ENCODE peak calls at places on chromosomes 11 and 22, in ten cellular contexts. One of them, this sample, is unnamed.
A peak's percentile ranks its signal among the peaks of the same experiment; 100 is the strongest.

GRCh38 chr11:101255036-101255435 is 125.4 kb upstream of the PGR start:
- DNase-seq in GM12864: no peak
- DNase-seq in brain microvascular endothelial cell: no peak
- DNase-seq in cardiac muscle cell: no peak
- DNase-seq in foreskin fibroblast: no peak
- DNase-seq in AG04450: no peak
- DNase-seq in GM06990: no peak
- DNase-seq in heart left ventricle: no peak
- DNase-seq in bronchial epithelial cell: no peak
- DNase-seq in A549: no peak
- DNase-seq in this sample: no peak

GRCh38 chr22:50267591-50268390 is 2.4 kb downstream of the MAPK11 start:
- DNase-seq in GM12864: no peak
- DNase-seq in brain microvascular endothelial cell: no peak
- DNase-seq in cardiac muscle cell: peak; percentile 67
- DNase-seq in foreskin fibroblast: peak; percentile 50
- DNase-seq in AG04450: no peak
- DNase-seq in GM06990: peak; percentile 55
- DNase-seq in heart left ventricle: peak; percentile 81
- DNase-seq in bronchial epithelial cell: peak; percentile 32
- DNase-seq in A549: no peak
- DNase-seq in this sample: no peak

GRCh38 chr22:19625331-19626041 is 88.8 kb upstream of the SEPTIN5 start:
- DNase-seq in GM12864: no peak
- DNase-seq in brain microvascular endothelial cell: no peak
- DNase-seq in cardiac muscle cell: no peak
- DNase-seq in foreskin fibroblast: no peak
- DNase-seq in AG04450: no peak
- DNase-seq in GM06990: no peak
- DNase-seq in heart left ventricle: no peak
- DNase-seq in bronchial epithelial cell: no peak
- DNase-seq in A549: no peak
- DNase-seq in this sample: no peak

GRCh38 chr11:94767701-94768601 is at the start of gene AMOTL1:
- DNase-seq in GM12864: no peak
- DNase-seq in brain microvascular endothelial cell: peak; percentile 84
- DNase-seq in cardiac muscle cell: peak; percentile 88
- DNase-seq in foreskin fibroblast: peak; percentile 91
- DNase-seq in AG04450: peak; percentile 33
- DNase-seq in GM06990: peak; percentile 25
- DNase-seq in heart left ventricle: peak; percentile 93
- DNase-seq in bronchial epithelial cell: peak; percentile 75
- DNase-seq in A549: no peak
- DNase-seq in this sample: peak; percentile 65

GRCh38 chr22:44661659-44662569 is 40.1 kb upstream of the PRR5 start:
- DNase-seq in GM12864: no peak
- DNase-seq in brain microvascular endothelial cell: no peak
- DNase-seq in cardiac muscle cell: no peak
- DNase-seq in foreskin fibroblast: no peak
- DNase-seq in AG04450: no peak
- DNase-seq in GM06990: no peak
- DNase-seq in heart left ventricle: no peak
- DNase-seq in bronchial epithelial cell: no peak
- DNase-seq in A549: no peak
- DNase-seq in this sample: no peak

GRCh38 chr22:44761025-44761424 is 8.7 kb downstream of the ARHGAP8 start:
- DNase-seq in GM12864: no peak
- DNase-seq in brain microvascular endothelial cell: no peak
- DNase-seq in cardiac muscle cell: no peak
- DNase-seq in foreskin fibroblast: no peak
- DNase-seq in AG04450: no peak
- DNase-seq in GM06990: no peak
- DNase-seq in heart left ventricle: no peak
- DNase-seq in bronchial epithelial cell: no peak
- DNase-seq in A549: no peak
- DNase-seq in this sample: no peak

GRCh38 chr11:46895821-46896220 is 22.5 kb downstream of the LRP4 start:
- DNase-seq in GM12864: no peak
- DNase-seq in brain microvascular endothelial cell: no peak
- DNase-seq in cardiac muscle cell: no peak
- DNase-seq in foreskin fibroblast: no peak
- DNase-seq in AG04450: no peak
- DNase-seq in GM06990: no peak
- DNase-seq in heart left ventricle: peak; percentile 80
- DNase-seq in bronchial epithelial cell: no peak
- DNase-seq in A549: no peak
- DNase-seq in this sample: no peak

GRCh38 chr22:17105143-17106129 is 15.7 kb downstream of the TMEM121B start:
- DNase-seq in GM12864: no peak
- DNase-seq in brain microvascular endothelial cell: no peak
- DNase-seq in cardiac muscle cell: no peak
- DNase-seq in foreskin fibroblast: no peak
- DNase-seq in AG04450: no peak
- DNase-seq in GM06990: no peak
- DNase-seq in heart left ventricle: no peak
- DNase-seq in bronchial epithelial cell: no peak
- DNase-seq in A549: no peak
- DNase-seq in this sample: no peak

GRCh38 chr11:9076046-9076445 is 15.4 kb downstream of the SCUBE2 start:
- DNase-seq in GM12864: no peak
- DNase-seq in brain microvascular endothelial cell: no peak
- DNase-seq in cardiac muscle cell: no peak
- DNase-seq in foreskin fibroblast: no peak
- DNase-seq in AG04450: no peak
- DNase-seq in GM06990: no peak
- DNase-seq in heart left ventricle: no peak
- DNase-seq in bronchial epithelial cell: no peak
- DNase-seq in A549: no peak
- DNase-seq in this sample: no peak

GRCh38 chr11:103077553-103077952 is 14.4 kb downstream of the DCUN1D5 start:
- DNase-seq in GM12864: no peak
- DNase-seq in brain microvascular endothelial cell: no peak
- DNase-seq in cardiac muscle cell: no peak
- DNase-seq in foreskin fibroblast: no peak
- DNase-seq in AG04450: no peak
- DNase-seq in GM06990: no peak
- DNase-seq in heart left ventricle: no peak
- DNase-seq in bronchial epithelial cell: no peak
- DNase-seq in A549: no peak
- DNase-seq in this sample: no peak

GRCh38 chr11:73205666-73206343 is 12.3 kb upstream of the P2RY2 start:
- DNase-seq in GM12864: no peak
- DNase-seq in brain microvascular endothelial cell: no peak
- DNase-seq in cardiac muscle cell: no peak
- DNase-seq in foreskin fibroblast: no peak
- DNase-seq in AG04450: no peak
- DNase-seq in GM06990: no peak
- DNase-seq in heart left ventricle: no peak
- DNase-seq in bronchial epithelial cell: no peak
- DNase-seq in A549: no peak
- DNase-seq in this sample: no peak

GRCh38 chr11:10818594-10818993 is 9.9 kb upstream of the EIF4G2 start:
- DNase-seq in GM12864: no peak
- DNase-seq in brain microvascular endothelial cell: peak; percentile 12
- DNase-seq in cardiac muscle cell: no peak
- DNase-seq in foreskin fibroblast: peak; percentile 80
- DNase-seq in AG04450: peak; percentile 70
- DNase-seq in GM06990: no peak
- DNase-seq in heart left ventricle: no peak
- DNase-seq in bronchial epithelial cell: peak; percentile 80
- DNase-seq in A549: no peak
- DNase-seq in this sample: peak; percentile 58

GRCh38 chr11:112965601-112966125 is 4.4 kb downstream of the NCAM1 start:
- DNase-seq in GM12864: no peak
- DNase-seq in brain microvascular endothelial cell: no peak
- DNase-seq in cardiac muscle cell: peak; percentile 21
- DNase-seq in foreskin fibroblast: no peak
- DNase-seq in AG04450: no peak
- DNase-seq in GM06990: no peak
- DNase-seq in heart left ventricle: no peak
- DNase-seq in bronchial epithelial cell: no peak
- DNase-seq in A549: no peak
- DNase-seq in this sample: no peak

GRCh38 chr11:112963368-112963955 is 2.2 kb downstream of the NCAM1 start:
- DNase-seq in GM12864: no peak
- DNase-seq in brain microvascular endothelial cell: no peak
- DNase-seq in cardiac muscle cell: peak; percentile 65
- DNase-seq in foreskin fibroblast: no peak
- DNase-seq in AG04450: no peak
- DNase-seq in GM06990: no peak
- DNase-seq in heart left ventricle: no peak
- DNase-seq in bronchial epithelial cell: no peak
- DNase-seq in A549: no peak
- DNase-seq in this sample: no peak

GRCh38 chr11:112961146-112961668 is at the start of gene NCAM1:
- DNase-seq in GM12864: no peak
- DNase-seq in brain microvascular endothelial cell: peak; percentile 48
- DNase-seq in cardiac muscle cell: peak; percentile 96
- DNase-seq in foreskin fibroblast: peak; percentile 65
- DNase-seq in AG04450: no peak
- DNase-seq in GM06990: peak; percentile 29
- DNase-seq in heart left ventricle: peak; percentile 86
- DNase-seq in bronchial epithelial cell: peak; percentile 8
- DNase-seq in A549: peak; percentile 4
- DNase-seq in this sample: no peak

GRCh38 chr11:112961751-112962747 is 829 bp downstream of the NCAM1 start:
- DNase-seq in GM12864: no peak
- DNase-seq in brain microvascular endothelial cell: no peak
- DNase-seq in cardiac muscle cell: peak; percentile 76
- DNase-seq in foreskin fibroblast: no peak
- DNase-seq in AG04450: no peak
- DNase-seq in GM06990: peak; percentile 3
- DNase-seq in heart left ventricle: peak; percentile 68
- DNase-seq in bronchial epithelial cell: no peak
- DNase-seq in A549: no peak
- DNase-seq in this sample: no peak

GRCh38 chr11:112962854-112963367 is 1.7 kb downstream of the NCAM1 start:
- DNase-seq in GM12864: no peak
- DNase-seq in brain microvascular endothelial cell: no peak
- DNase-seq in cardiac muscle cell: peak; percentile 85
- DNase-seq in foreskin fibroblast: no peak
- DNase-seq in AG04450: no peak
- DNase-seq in GM06990: peak; percentile 1
- DNase-seq in heart left ventricle: peak; percentile 80
- DNase-seq in bronchial epithelial cell: no peak
- DNase-seq in A549: no peak
- DNase-seq in this sample: no peak
- H3K4me3 ChIP-seq in GM12864: no peak overlapping the region
- H3K4me3 ChIP-seq in brain microvascular endothelial cell: peak overlapping the region; percentile 60
- H3K4me3 ChIP-seq in cardiac muscle cell: peak overlapping the region; percentile 77
- H3K4me3 ChIP-seq in foreskin fibroblast: peak overlapping the region; percentile 57
- H3K4me3 ChIP-seq in AG04450: no peak overlapping the region
- H3K4me3 ChIP-seq in GM06990: no peak overlapping the region
- H3K4me3 ChIP-seq in heart left ventricle: peak overlapping the region; percentile 55
- H3K4me3 ChIP-seq in bronchial epithelial cell: no peak overlapping the region
- H3K4me3 ChIP-seq in A549: no peak overlapping the region
- H3K4me3 ChIP-seq in this sample: no peak overlapping the region

DNA sequence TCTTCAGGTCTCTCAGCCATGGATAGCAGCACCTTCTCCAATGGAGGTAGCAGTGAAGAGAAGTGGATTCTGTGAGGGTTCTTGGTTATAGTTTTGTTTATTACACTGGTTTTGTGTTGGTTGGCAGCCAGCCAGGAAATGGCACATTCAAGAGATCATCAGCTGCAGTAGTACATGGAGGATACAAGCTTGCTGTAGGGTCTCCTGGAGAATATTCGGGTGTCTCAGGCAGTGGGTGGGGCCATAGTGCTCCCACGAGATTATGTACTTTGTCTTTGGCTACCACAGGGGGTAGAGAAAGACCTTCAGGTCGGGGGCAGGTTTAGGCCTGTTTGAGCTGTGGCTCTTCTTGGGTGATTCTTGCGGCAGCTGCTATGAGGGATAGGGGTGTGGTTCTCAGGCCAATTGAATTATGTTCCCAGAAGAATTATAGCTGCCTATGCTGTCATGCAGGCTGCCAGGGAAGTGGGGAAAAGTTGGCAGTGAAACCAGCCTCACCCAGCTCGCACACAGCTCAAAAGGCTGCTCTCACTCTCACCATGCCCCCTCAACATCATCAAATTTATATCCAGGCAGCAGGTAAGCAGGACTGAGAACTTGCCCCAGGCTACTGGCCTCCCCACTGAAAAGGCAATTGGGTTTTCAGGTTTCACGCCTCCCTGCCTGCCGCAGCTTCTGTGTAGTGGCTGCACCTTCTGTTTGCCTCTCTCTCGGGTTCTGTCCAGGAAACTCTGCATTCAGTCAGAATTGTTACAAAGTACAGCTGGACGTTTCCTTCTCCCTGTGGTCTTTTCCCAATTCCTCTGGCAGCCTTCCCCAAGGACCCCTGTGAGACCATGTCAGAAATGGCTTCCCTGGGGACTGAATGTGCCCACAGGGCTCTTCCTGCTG is 435.5 kb downstream of the LUZP2 start:
- DNase-seq in GM12864: no peak
- DNase-seq in brain microvascular endothelial cell: no peak
- DNase-seq in cardiac muscle cell: no peak
- DNase-seq in foreskin fibroblast: no peak
- DNase-seq in AG04450: no peak
- DNase-seq in GM06990: no peak
- DNase-seq in heart left ventricle: no peak
- DNase-seq in bronchial epithelial cell: peak; percentile 10
- DNase-seq in A549: no peak
- DNase-seq in this sample: no peak
- H3K4me3 ChIP-seq in GM12864: no peak overlapping the region
- H3K4me3 ChIP-seq in brain microvascular endothelial cell: no peak overlapping the region
- H3K4me3 ChIP-seq in cardiac muscle cell: no peak overlapping the region
- H3K4me3 ChIP-seq in foreskin fibroblast: no peak overlapping the region
- H3K4me3 ChIP-seq in AG04450: no peak overlapping the region
- H3K4me3 ChIP-seq in GM06990: no peak overlapping the region
- H3K4me3 ChIP-seq in heart left ventricle: no peak overlapping the region
- H3K4me3 ChIP-seq in bronchial epithelial cell: no peak overlapping the region
- H3K4me3 ChIP-seq in A549: no peak overlapping the region
- H3K4me3 ChIP-seq in this sample: no peak overlapping the region

DNA sequence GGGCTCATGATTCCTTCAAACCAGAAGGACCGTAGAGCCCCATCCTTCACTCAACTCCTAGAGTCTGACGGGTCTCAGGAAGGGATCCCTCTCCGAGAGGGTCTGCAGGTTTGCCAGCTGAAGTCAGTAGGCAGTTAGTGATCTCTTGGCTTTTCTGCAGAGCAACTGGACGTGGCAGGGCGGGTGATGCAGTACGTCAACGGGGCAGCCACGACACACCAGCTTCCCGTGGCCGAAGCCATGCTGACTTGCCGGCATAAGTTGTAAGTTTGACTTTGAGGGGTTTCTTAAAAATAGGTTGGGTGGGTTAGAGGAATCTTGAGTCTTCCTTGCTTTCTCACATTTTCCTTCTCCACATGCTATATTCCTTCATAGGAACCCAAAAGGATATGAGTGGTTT is 33.3 kb upstream of the RAB1B start:
- DNase-seq in GM12864: no peak
- DNase-seq in brain microvascular endothelial cell: no peak
- DNase-seq in cardiac muscle cell: no peak
- DNase-seq in foreskin fibroblast: no peak
- DNase-seq in AG04450: no peak
- DNase-seq in GM06990: no peak
- DNase-seq in heart left ventricle: no peak
- DNase-seq in bronchial epithelial cell: no peak
- DNase-seq in A549: no peak
- DNase-seq in this sample: no peak
- H3K4me3 ChIP-seq in GM12864: no peak overlapping the region
- H3K4me3 ChIP-seq in brain microvascular endothelial cell: no peak overlapping the region
- H3K4me3 ChIP-seq in cardiac muscle cell: no peak overlapping the region
- H3K4me3 ChIP-seq in foreskin fibroblast: no peak overlapping the region
- H3K4me3 ChIP-seq in AG04450: no peak overlapping the region
- H3K4me3 ChIP-seq in GM06990: no peak overlapping the region
- H3K4me3 ChIP-seq in heart left ventricle: no peak overlapping the region
- H3K4me3 ChIP-seq in bronchial epithelial cell: no peak overlapping the region
- H3K4me3 ChIP-seq in A549: no peak overlapping the region
- H3K4me3 ChIP-seq in this sample: no peak overlapping the region

GRCh38 chr11:75891947-75892739 is 77.1 kb downstream of the UVRAG start:
- DNase-seq in GM12864: no peak
- DNase-seq in brain microvascular endothelial cell: no peak
- DNase-seq in cardiac muscle cell: no peak
- DNase-seq in foreskin fibroblast: no peak
- DNase-seq in AG04450: no peak
- DNase-seq in GM06990: peak; percentile 33
- DNase-seq in heart left ventricle: no peak
- DNase-seq in bronchial epithelial cell: no peak
- DNase-seq in A549: no peak
- DNase-seq in this sample: no peak
- H3K4me3 ChIP-seq in GM12864: no peak overlapping the region
- H3K4me3 ChIP-seq in brain microvascular endothelial cell: no peak overlapping the region
- H3K4me3 ChIP-seq in cardiac muscle cell: no peak overlapping the region
- H3K4me3 ChIP-seq in foreskin fibroblast: no peak overlapping the region
- H3K4me3 ChIP-seq in AG04450: no peak overlapping the region
- H3K4me3 ChIP-seq in GM06990: no peak overlapping the region
- H3K4me3 ChIP-seq in heart left ventricle: no peak overlapping the region
- H3K4me3 ChIP-seq in bronchial epithelial cell: no peak overlapping the region
- H3K4me3 ChIP-seq in A549: no peak overlapping the region
- H3K4me3 ChIP-seq in this sample: no peak overlapping the region

This sample was measured in HFF-Myc.